ENCODE peak calls at places on chromosomes 6 and 20, in ten cellular contexts. One of them, this sample, is unnamed.

GRCh38 chr20:21518292-21518991 is 4.6 kb upstream of the NKX2-2 start:
- DNase-seq in kidney glomerular epithelial cell: no peak
- DNase-seq in omental fat pad: no peak
- DNase-seq in activated T-cell treated with anti-CD3 and anti-CD28 coated beads, Interleukin-2, amount 50 U/mL, for 24 hours: no peak
- DNase-seq in amniotic stem cell: no peak
- DNase-seq in foreskin fibroblast: no peak
- DNase-seq in brain microvascular endothelial cell: no peak
- DNase-seq in GM04503: no peak
- DNase-seq in tibial artery: no peak
- DNase-seq in cardiac muscle cell: no peak
- DNase-seq in this sample: no peak

GRCh38 chr6:148525453-148525852 is 182.8 kb downstream of the SASH1 start:
- DNase-seq in activated T-cell treated with anti-CD3 and anti-CD28 coated beads, Interleukin-2, amount 50 U/mL, for 24 hours: no peak
- DNase-seq in kidney glomerular epithelial cell: no peak
- DNase-seq in amniotic stem cell: peak; percentile 15
- DNase-seq in tibial artery: no peak
- DNase-seq in omental fat pad: no peak
- DNase-seq in cardiac muscle cell: no peak
- DNase-seq in foreskin fibroblast: peak; percentile 74
- DNase-seq in GM04503: no peak
- DNase-seq in brain microvascular endothelial cell: peak; percentile 95
- DNase-seq in this sample: no peak

GRCh38 chr6:137467211-137467610 is 27.0 kb downstream of the OLIG3 start:
- DNase-seq in activated T-cell treated with anti-CD3 and anti-CD28 coated beads, Interleukin-2, amount 50 U/mL, for 24 hours: no peak
- DNase-seq in cardiac muscle cell: no peak
- DNase-seq in GM04503: no peak
- DNase-seq in foreskin fibroblast: no peak
- DNase-seq in omental fat pad: no peak
- DNase-seq in amniotic stem cell: no peak
- DNase-seq in tibial artery: no peak
- DNase-seq in kidney glomerular epithelial cell: no peak
- DNase-seq in brain microvascular endothelial cell: no peak
- DNase-seq in this sample: no peak

GRCh38 chr6:117629119-117629518 is 26.8 kb upstream of the GOPC start:
- DNase-seq in tibial artery: no peak
- DNase-seq in cardiac muscle cell: no peak
- DNase-seq in activated T-cell treated with anti-CD3 and anti-CD28 coated beads, Interleukin-2, amount 50 U/mL, for 24 hours: no peak
- DNase-seq in brain microvascular endothelial cell: no peak
- DNase-seq in kidney glomerular epithelial cell: no peak
- DNase-seq in foreskin fibroblast: no peak
- DNase-seq in amniotic stem cell: no peak
- DNase-seq in omental fat pad: no peak
- DNase-seq in GM04503: no peak
- DNase-seq in this sample: no peak

GRCh38 chr6:71488186-71488585 is 199.6 kb downstream of the OGFRL1 start:
- DNase-seq in amniotic stem cell: no peak
- DNase-seq in omental fat pad: no peak
- DNase-seq in cardiac muscle cell: no peak
- DNase-seq in brain microvascular endothelial cell: no peak
- DNase-seq in tibial artery: no peak
- DNase-seq in foreskin fibroblast: no peak
- DNase-seq in activated T-cell treated with anti-CD3 and anti-CD28 coated beads, Interleukin-2, amount 50 U/mL, for 24 hours: no peak
- DNase-seq in GM04503: no peak
- DNase-seq in kidney glomerular epithelial cell: no peak
- DNase-seq in this sample: no peak

GRCh38 chr6:69026715-69027114 is 391.6 kb downstream of the ADGRB3 start:
- DNase-seq in amniotic stem cell: no peak
- DNase-seq in kidney glomerular epithelial cell: peak; percentile 69
- DNase-seq in brain microvascular endothelial cell: no peak
- DNase-seq in foreskin fibroblast: peak; percentile 12
- DNase-seq in cardiac muscle cell: no peak
- DNase-seq in omental fat pad: no peak
- DNase-seq in tibial artery: no peak
- DNase-seq in activated T-cell treated with anti-CD3 and anti-CD28 coated beads, Interleukin-2, amount 50 U/mL, for 24 hours: no peak
- DNase-seq in GM04503: no peak
- DNase-seq in this sample: no peak

GRCh38 chr6:131015630-131016263 is 47.3 kb downstream of the EPB41L2 start:
- DNase-seq in omental fat pad: no peak
- DNase-seq in brain microvascular endothelial cell: peak; percentile 62
- DNase-seq in kidney glomerular epithelial cell: no peak
- DNase-seq in tibial artery: no peak
- DNase-seq in GM04503: peak; percentile 31
- DNase-seq in activated T-cell treated with anti-CD3 and anti-CD28 coated beads, Interleukin-2, amount 50 U/mL, for 24 hours: no peak
- DNase-seq in cardiac muscle cell: no peak
- DNase-seq in foreskin fibroblast: peak; percentile 88
- DNase-seq in amniotic stem cell: no peak
- DNase-seq in this sample: no peak

GRCh38 chr6:107540465-107540857 is 50.5 kb downstream of the SOBP start:
- DNase-seq in activated T-cell treated with anti-CD3 and anti-CD28 coated beads, Interleukin-2, amount 50 U/mL, for 24 hours: no peak
- DNase-seq in GM04503: no peak
- DNase-seq in cardiac muscle cell: no peak
- DNase-seq in tibial artery: no peak
- DNase-seq in amniotic stem cell: no peak
- DNase-seq in brain microvascular endothelial cell: no peak
- DNase-seq in omental fat pad: no peak
- DNase-seq in foreskin fibroblast: no peak
- DNase-seq in kidney glomerular epithelial cell: no peak
- DNase-seq in this sample: no peak

GRCh38 chr6:3742426-3743344 is 8.8 kb downstream of the PXDC1 start:
- DNase-seq in amniotic stem cell: no peak
- DNase-seq in foreskin fibroblast: peak; percentile 90
- DNase-seq in brain microvascular endothelial cell: peak; percentile 63
- DNase-seq in GM04503: no peak
- DNase-seq in tibial artery: peak; percentile 80
- DNase-seq in cardiac muscle cell: peak; percentile 86
- DNase-seq in omental fat pad: peak; percentile 83
- DNase-seq in kidney glomerular epithelial cell: peak; percentile 78
- DNase-seq in activated T-cell treated with anti-CD3 and anti-CD28 coated beads, Interleukin-2, amount 50 U/mL, for 24 hours: peak; percentile 95
- DNase-seq in this sample: peak; percentile 93

GRCh38 chr20:9427977-9428607 is 86.3 kb upstream of the LAMP5 start:
- DNase-seq in omental fat pad: no peak
- DNase-seq in amniotic stem cell: no peak
- DNase-seq in GM04503: no peak
- DNase-seq in brain microvascular endothelial cell: no peak
- DNase-seq in tibial artery: no peak
- DNase-seq in cardiac muscle cell: no peak
- DNase-seq in foreskin fibroblast: peak; percentile 33
- DNase-seq in activated T-cell treated with anti-CD3 and anti-CD28 coated beads, Interleukin-2, amount 50 U/mL, for 24 hours: no peak
- DNase-seq in kidney glomerular epithelial cell: no peak
- DNase-seq in this sample: no peak

GRCh38 chr6:100440935-100441334 is 23.8 kb downstream of the SIM1 start:
- DNase-seq in activated T-cell treated with anti-CD3 and anti-CD28 coated beads, Interleukin-2, amount 50 U/mL, for 24 hours: no peak
- DNase-seq in foreskin fibroblast: peak; percentile 38
- DNase-seq in kidney glomerular epithelial cell: no peak
- DNase-seq in cardiac muscle cell: no peak
- DNase-seq in omental fat pad: no peak
- DNase-seq in GM04503: no peak
- DNase-seq in brain microvascular endothelial cell: no peak
- DNase-seq in amniotic stem cell: no peak
- DNase-seq in tibial artery: no peak
- DNase-seq in this sample: no peak

GRCh38 chr6:158799051-158799792 is 19.9 kb downstream of the EZR start:
- DNase-seq in activated T-cell treated with anti-CD3 and anti-CD28 coated beads, Interleukin-2, amount 50 U/mL, for 24 hours: no peak
- DNase-seq in foreskin fibroblast: peak; percentile 50
- DNase-seq in tibial artery: no peak
- DNase-seq in kidney glomerular epithelial cell: peak; percentile 56
- DNase-seq in omental fat pad: no peak
- DNase-seq in brain microvascular endothelial cell: peak; percentile 27
- DNase-seq in amniotic stem cell: no peak
- DNase-seq in GM04503: no peak
- DNase-seq in cardiac muscle cell: no peak
- DNase-seq in this sample: no peak

GRCh38 chr20:16260911-16261310 is 312.3 kb downstream of the KIF16B start:
- DNase-seq in omental fat pad: no peak
- DNase-seq in foreskin fibroblast: peak; percentile 63
- DNase-seq in amniotic stem cell: no peak
- DNase-seq in kidney glomerular epithelial cell: no peak
- DNase-seq in GM04503: peak; percentile 13
- DNase-seq in brain microvascular endothelial cell: peak; percentile 2
- DNase-seq in cardiac muscle cell: no peak
- DNase-seq in tibial artery: no peak
- DNase-seq in activated T-cell treated with anti-CD3 and anti-CD28 coated beads, Interleukin-2, amount 50 U/mL, for 24 hours: no peak
- DNase-seq in this sample: no peak

GRCh38 chr6:155117266-155117665 is 122.2 kb downstream of the TIAM2 start:
- DNase-seq in cardiac muscle cell: no peak
- DNase-seq in tibial artery: no peak
- DNase-seq in activated T-cell treated with anti-CD3 and anti-CD28 coated beads, Interleukin-2, amount 50 U/mL, for 24 hours: no peak
- DNase-seq in omental fat pad: no peak
- DNase-seq in amniotic stem cell: peak; percentile 46
- DNase-seq in GM04503: peak; percentile 89
- DNase-seq in brain microvascular endothelial cell: peak; percentile 77
- DNase-seq in kidney glomerular epithelial cell: peak; percentile 70
- DNase-seq in foreskin fibroblast: peak; percentile 82
- DNase-seq in this sample: no peak

GRCh38 chr6:161242779-161243693 is 30.8 kb downstream of the AGPAT4 start:
- DNase-seq in kidney glomerular epithelial cell: no peak
- DNase-seq in tibial artery: no peak
- DNase-seq in GM04503: peak; percentile 52
- DNase-seq in activated T-cell treated with anti-CD3 and anti-CD28 coated beads, Interleukin-2, amount 50 U/mL, for 24 hours: no peak
- DNase-seq in foreskin fibroblast: peak; percentile 47
- DNase-seq in brain microvascular endothelial cell: no peak
- DNase-seq in amniotic stem cell: no peak
- DNase-seq in omental fat pad: no peak
- DNase-seq in cardiac muscle cell: no peak
- DNase-seq in this sample: peak; percentile 48

GRCh38 chr20:19812696-19813095 is 54.6 kb downstream of the RIN2 start:
- DNase-seq in cardiac muscle cell: no peak
- DNase-seq in amniotic stem cell: no peak
- DNase-seq in omental fat pad: no peak
- DNase-seq in GM04503: no peak
- DNase-seq in foreskin fibroblast: peak; percentile 31
- DNase-seq in tibial artery: no peak
- DNase-seq in activated T-cell treated with anti-CD3 and anti-CD28 coated beads, Interleukin-2, amount 50 U/mL, for 24 hours: no peak
- DNase-seq in kidney glomerular epithelial cell: no peak
- DNase-seq in brain microvascular endothelial cell: no peak
- DNase-seq in this sample: no peak

GRCh38 chr20:49833483-49833882 is 20.9 kb downstream of the SLC9A8 start:
- DNase-seq in foreskin fibroblast: no peak
- DNase-seq in GM04503: no peak
- DNase-seq in activated T-cell treated with anti-CD3 and anti-CD28 coated beads, Interleukin-2, amount 50 U/mL, for 24 hours: no peak
- DNase-seq in kidney glomerular epithelial cell: no peak
- DNase-seq in brain microvascular endothelial cell: no peak
- DNase-seq in omental fat pad: no peak
- DNase-seq in cardiac muscle cell: no peak
- DNase-seq in tibial artery: no peak
- DNase-seq in amniotic stem cell: no peak
- DNase-seq in this sample: no peak

GRCh38 chr20:48338717-48339116 is 489.1 kb downstream of the PREX1 start:
- DNase-seq in amniotic stem cell: no peak
- DNase-seq in cardiac muscle cell: no peak
- DNase-seq in tibial artery: no peak
- DNase-seq in GM04503: no peak
- DNase-seq in omental fat pad: no peak
- DNase-seq in foreskin fibroblast: peak; percentile 37
- DNase-seq in brain microvascular endothelial cell: peak; percentile 36
- DNase-seq in kidney glomerular epithelial cell: no peak
- DNase-seq in activated T-cell treated with anti-CD3 and anti-CD28 coated beads, Interleukin-2, amount 50 U/mL, for 24 hours: no peak
- DNase-seq in this sample: no peak

GRCh38 chr6:150417899-150418824 is 49.4 kb downstream of the IYD start:
- DNase-seq in amniotic stem cell: peak; percentile 83
- DNase-seq in activated T-cell treated with anti-CD3 and anti-CD28 coated beads, Interleukin-2, amount 50 U/mL, for 24 hours: no peak
- DNase-seq in omental fat pad: no peak
- DNase-seq in brain microvascular endothelial cell: peak; percentile 69
- DNase-seq in cardiac muscle cell: peak; percentile 80
- DNase-seq in tibial artery: no peak
- DNase-seq in GM04503: peak; percentile 68
- DNase-seq in foreskin fibroblast: peak; percentile 83
- DNase-seq in kidney glomerular epithelial cell: peak; percentile 87
- DNase-seq in this sample: no peak

This sample was measured in stimulated activated naive CD8-positive, alpha-beta T cell treated with anti-CD3 and anti-CD28 coated beads, Interleukin-15, Interleukin-2, amounts not matched to agents 100 U/mL and 50 U/mL, for 24 hours.